ENCODE peak calls at places on chromosome 9, in five cellular contexts. W, T, L, A and D are unnamed samples.

GRCh38 chr9:81002242-81002641 is 687.1 kb downstream of the TLE1 start:
- DNase-seq in W (no peak), T (no peak), L (no peak), A (no peak), D (peak)

GRCh38 chr9:82127993-82128710 is 139.6 kb downstream of the SPATA31D1 start:
- DNase-seq in W (peak), T (no peak), L (no peak), A (no peak), D (no peak)

GRCh38 chr9:96417610-96418073 is 528 bp downstream of the ZNF367 start:
- DNase-seq in W (no peak), T (peak), L (peak), A (no peak), D (no peak)

GRCh38 chr9:38681747-38682227 is 38.1 kb downstream of the FAM240B start:
- DNase-seq in W (no peak), T (no peak), L (peak), A (no peak), D (peak)

GRCh38 chr9:126621919-126622735 is 8.4 kb downstream of the LMX1B start:
- DNase-seq in W (no peak), T (no peak), L (no peak), A (no peak), D (no peak)

GRCh38 chr9:136142859-136143214 is 24.2 kb upstream of the TMEM250 start:
- DNase-seq in W (no peak), T (no peak), L (no peak), A (no peak), D (no peak)

GRCh38 chr9:116987902-116988301 is 300.8 kb downstream of the TRIM32 start:
- DNase-seq in W (no peak), T (no peak), L (no peak), A (no peak), D (peak)

GRCh38 chr9:27469583-27469982 is 54.5 kb upstream of the IFNK start:
- DNase-seq in W (no peak), T (no peak), L (no peak), A (no peak), D (no peak)

GRCh38 chr9:127424669-127424986 is 446 bp downstream of the ZNF79 start:
- DNase-seq in W (no peak), T (no peak), L (no peak), A (no peak), D (no peak)

GRCh38 chr9:82021198-82021597 is 32.6 kb downstream of the SPATA31D1 start:
- DNase-seq in W (no peak), T (no peak), L (peak), A (peak), D (peak)

GRCh38 chr9:90307177-90307833 is 335.3 kb downstream of the DIRAS2 start:
- DNase-seq in W (no peak), T (no peak), L (no peak), A (no peak), D (no peak)

GRCh38 chr9:4815381-4815956 is 22.7 kb downstream of the RCL1 start:
- DNase-seq in W (peak), T (no peak), L (no peak), A (no peak), D (no peak)
- H3K4me3 ChIP-seq in W (peak), T (no peak), L (no peak), A (no peak), D (no peak)

DNA sequence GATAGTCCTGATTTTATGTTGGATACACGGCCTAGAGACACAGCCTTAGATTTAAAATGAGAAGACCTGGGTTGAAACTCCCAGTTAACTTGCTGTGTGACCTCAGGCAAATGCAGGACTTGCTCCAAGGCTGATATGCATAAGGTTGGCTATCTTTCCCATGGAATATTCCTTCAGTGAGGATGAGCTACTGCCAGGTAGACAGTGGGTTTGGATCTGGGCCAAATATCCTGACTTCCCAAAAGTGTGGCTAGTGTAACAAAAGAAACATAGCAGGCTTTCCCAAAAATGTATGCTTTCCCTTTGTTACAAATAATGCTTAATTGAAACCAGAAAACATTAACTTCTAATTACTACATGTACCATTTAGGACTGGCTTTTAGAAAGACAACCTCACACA is 697 bp upstream of the XPA start:
- DNase-seq in W (no peak), T (no peak), L (no peak), A (no peak), D (no peak)
- H3K4me3 ChIP-seq in W (no peak), T (peak), L (no peak), A (peak), D (no peak)

GRCh38 chr9:123072407-123072995 is 39.0 kb downstream of the GPR21 start:
- DNase-seq in W (no peak), T (no peak), L (no peak), A (no peak), D (no peak)
- H3K4me3 ChIP-seq in W (no peak), T (no peak), L (no peak), A (no peak), D (no peak)

DNA sequence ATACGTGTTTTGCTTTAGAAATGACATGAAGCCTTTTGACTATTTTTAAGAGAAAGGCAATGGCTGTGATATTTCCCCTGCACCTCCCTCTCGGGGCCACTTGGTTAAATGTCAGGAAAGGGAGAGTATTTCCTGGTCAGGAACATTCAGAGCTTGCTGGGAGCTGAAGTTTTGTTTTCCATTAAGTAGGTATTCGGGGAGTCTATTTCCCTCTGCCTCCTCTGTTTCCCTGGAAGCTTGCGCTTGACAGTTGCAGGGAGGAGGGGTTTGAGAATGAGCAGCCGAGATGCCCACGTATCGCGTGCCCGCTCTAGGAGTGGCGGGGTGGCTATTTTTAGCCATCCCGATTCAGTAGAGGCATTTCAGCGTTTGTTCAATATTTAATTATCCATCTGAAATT is 6.7 kb downstream of the DAB2IP start:
- DNase-seq in W (no peak), T (no peak), L (no peak), A (no peak), D (no peak)
- H3K4me3 ChIP-seq in W (no peak), T (no peak), L (no peak), A (peak), D (no peak)

DNA sequence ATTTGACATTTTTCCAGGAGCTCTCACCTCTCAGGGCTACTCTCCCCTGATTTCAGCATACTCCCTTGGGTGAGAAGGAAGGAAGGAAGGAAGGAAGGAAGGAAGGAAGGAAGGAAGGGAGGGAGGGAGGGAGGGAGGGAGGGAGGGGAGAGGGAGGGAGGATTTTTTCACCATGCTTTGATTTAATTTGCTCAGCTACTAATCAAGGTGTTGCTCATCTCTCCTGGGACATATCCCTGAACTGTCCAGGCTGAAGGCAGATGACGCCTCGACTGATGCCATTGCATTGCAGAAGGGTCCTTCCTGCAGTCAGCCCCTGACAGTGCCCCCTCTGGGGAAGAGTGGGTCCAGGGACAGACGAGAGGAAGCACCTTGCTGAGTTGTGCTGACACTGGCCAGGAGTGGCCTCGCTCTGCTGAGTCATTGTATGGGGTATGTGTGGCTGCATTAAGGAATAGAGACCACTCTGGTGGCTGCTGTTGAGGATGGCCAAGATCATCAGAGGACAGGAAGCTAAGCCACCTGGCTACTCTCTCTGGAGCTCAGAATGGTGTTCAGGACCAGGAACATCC is 43.6 kb upstream of the CRB2 start:
- DNase-seq in W (no peak), T (no peak), L (no peak), A (no peak), D (no peak)
- H3K4me3 ChIP-seq in W (no peak), T (no peak), L (no peak), A (no peak), D (no peak)

GRCh38 chr9:79578891-79579290 is 7.1 kb downstream of the TLE4 start:
- DNase-seq in W (no peak), T (no peak), L (peak), A (no peak), D (no peak)

GRCh38 chr9:79575560-79575959 is 3.8 kb downstream of the TLE4 start:
- DNase-seq in W (no peak), T (no peak), L (peak), A (no peak), D (no peak)

GRCh38 chr9:79579624-79580023 is 7.9 kb downstream of the TLE4 start:
- DNase-seq in W (no peak), T (no peak), L (no peak), A (no peak), D (no peak)

GRCh38 chr9:79580065-79580464 is 8.3 kb downstream of the TLE4 start:
- DNase-seq in W (no peak), T (no peak), L (no peak), A (no peak), D (no peak)

GRCh38 chr9:79577969-79578723 is 6.4 kb downstream of the TLE4 start:
- DNase-seq in W (no peak), T (no peak), L (peak), A (no peak), D (no peak)
- H3K4me3 ChIP-seq in W (no peak), T (no peak), L (no peak), A (peak), D (no peak)

DNA sequence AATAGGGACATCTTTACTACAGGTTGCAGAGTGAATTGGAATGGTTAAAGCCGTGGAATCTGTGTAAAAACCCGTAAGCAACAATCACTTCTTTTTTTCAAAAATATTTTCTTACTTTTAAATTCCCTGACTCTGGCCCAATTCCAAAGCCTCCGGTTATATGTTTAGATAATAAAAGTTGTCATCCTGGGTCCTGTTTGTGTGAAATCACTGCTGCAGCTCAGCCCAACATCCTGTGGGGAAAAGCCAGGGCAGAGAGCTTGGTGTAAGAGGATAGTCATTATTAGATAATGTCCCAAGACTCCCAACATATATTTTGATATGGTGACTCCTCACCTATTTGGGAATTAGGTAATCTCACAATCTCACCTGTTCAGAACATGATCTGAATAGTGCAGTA is 586.0 kb upstream of the BRINP1 start:
- DNase-seq in W (no peak), T (no peak), L (no peak), A (no peak), D (no peak)
- H3K4me3 ChIP-seq in W (no peak), T (no peak), L (no peak), A (no peak), D (no peak)

DNA sequence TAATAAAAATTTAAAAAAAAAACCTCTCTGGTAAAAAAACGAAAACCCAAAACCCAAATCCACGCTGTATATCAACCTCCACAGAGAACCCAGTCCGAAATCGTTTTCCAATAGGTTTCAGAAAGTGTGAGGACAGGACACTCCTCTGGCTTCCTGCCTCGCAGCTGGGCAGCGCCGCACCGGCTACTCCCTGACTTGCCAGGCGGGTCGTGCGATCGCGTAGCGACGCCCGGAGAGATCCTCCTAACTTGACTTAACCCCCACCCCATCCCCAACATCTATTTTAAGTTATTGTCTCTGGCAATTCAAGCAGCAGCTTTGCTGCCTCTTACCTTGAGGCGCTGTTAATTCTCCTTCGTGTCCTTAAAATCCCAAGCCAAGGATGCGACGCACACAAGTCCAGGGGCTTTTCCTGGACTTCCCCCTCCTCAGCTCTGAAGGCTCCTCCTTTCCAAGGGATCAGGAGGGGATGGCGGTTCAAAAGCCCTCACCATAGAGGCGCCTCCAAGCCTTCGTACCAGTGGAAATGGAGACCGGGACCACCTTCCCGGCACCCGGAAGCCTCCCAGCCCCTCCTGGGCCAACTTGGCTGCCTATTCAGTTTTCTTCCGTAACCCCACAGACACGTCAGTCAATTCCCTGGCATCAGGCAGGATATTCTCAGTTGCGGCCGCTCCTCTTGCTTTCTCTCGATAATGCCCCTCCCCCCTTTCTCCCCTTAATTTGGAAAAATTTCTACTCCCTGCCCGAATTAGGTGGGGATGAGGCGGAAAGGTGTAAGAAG is 1639.5 kb upstream of the C9orf72 start:
- DNase-seq in W (no peak), T (no peak), L (no peak), A (no peak), D (peak)
- H3K4me3 ChIP-seq in W (no peak), T (peak), L (no peak), A (peak), D (peak)

GRCh38 chr9:131274674-131275331 is 1.5 kb downstream of the FAM78A start:
- DNase-seq in W (peak), T (no peak), L (peak), A (peak), D (no peak)
- H3K4me3 ChIP-seq in W (peak), T (peak), L (peak), A (peak), D (no peak)

GRCh38 chr9:88826181-88826580 is 165.1 kb upstream of the S1PR3 start:
- DNase-seq in W (no peak), T (no peak), L (no peak), A (no peak), D (no peak)

GRCh38 chr9:88826651-88827245 is 164.5 kb upstream of the S1PR3 start:
- DNase-seq in W (no peak), T (no peak), L (peak), A (no peak), D (no peak)

GRCh38 chr9:88828018-88828417 is 163.2 kb upstream of the S1PR3 start:
- DNase-seq in W (no peak), T (no peak), L (no peak), A (no peak), D (no peak)

GRCh38 chr9:88829276-88829675 is 162.0 kb upstream of the S1PR3 start:
- DNase-seq in W (no peak), T (no peak), L (no peak), A (no peak), D (peak)

GRCh38 chr9:88828492-88828974 is 162.7 kb upstream of the S1PR3 start:
- DNase-seq in W (no peak), T (no peak), L (no peak), A (no peak), D (no peak)
- H3K4me3 ChIP-seq in W (no peak), T (no peak), L (no peak), A (no peak), D (no peak)